ENCODE peak calls at places on chromosomes 16 and 17, in five cellular contexts. M is activated T-helper 1 cell treated with anti-CD3 and anti-CD28 coated beads, Interleukin-2, amount 50 U/mL, for 16 hours; E is fibroblast of the conjunctiva; X is GOT3; O is AG10803. A is an unnamed sample.

GRCh38 chr17:82965371-82965770 is 114.0 kb upstream of the METRNL start:
- DNase-seq in M (no peak), E (no peak), X (no peak), O (no peak), A (no peak)

GRCh38 chr16:2280461-2280860 is 12.5 kb upstream of the RNPS1 start:
- DNase-seq in M (no peak), E (no peak), X (no peak), O (no peak), A (no peak)

GRCh38 chr17:46009681-46010596 is 10.9 kb downstream of the STH start:
- DNase-seq in M (no peak), E (no peak), X (no peak), O (peak), A (no peak)

GRCh38 chr16:70589998-70590471 is 56.3 kb upstream of the IL34 start:
- DNase-seq in M (no peak), E (no peak), X (no peak), O (peak), A (no peak)

GRCh38 chr17:38994026-38994425 is 26.8 kb upstream of the FBXO47 start:
- DNase-seq in M (no peak), E (no peak), X (no peak), O (no peak), A (no peak)

GRCh38 chr16:29237971-29238370 is 168.5 kb downstream of the NPIPB11 start:
- DNase-seq in M (no peak), E (no peak), X (no peak), O (no peak), A (no peak)

GRCh38 chr16:68070249-68070725 is 14.9 kb upstream of the NFATC3 start:
- DNase-seq in M (no peak), E (no peak), X (no peak), O (no peak), A (no peak)

GRCh38 chr17:7021993-7022778 is 664 bp upstream of the BCL6B start:
- DNase-seq in M (peak), E (peak), X (peak), O (peak), A (peak)

GRCh38 chr16:8708546-8708945 is 34.1 kb downstream of the ABAT start:
- DNase-seq in M (no peak), E (no peak), X (no peak), O (no peak), A (peak)

GRCh38 chr17:41308251-41308917 is 725 bp downstream of the KRTAP16-1 start:
- DNase-seq in M (peak), E (no peak), X (no peak), O (peak), A (peak)

GRCh38 chr17:46910179-46910927 is 12.6 kb upstream of the GOSR2 start:
- DNase-seq in M (no peak), E (no peak), X (no peak), O (no peak), A (no peak)

GRCh38 chr17:38572665-38573365 is 32.9 kb downstream of the SRCIN1 start:
- DNase-seq in M (no peak), E (no peak), X (no peak), O (no peak), A (peak)

GRCh38 chr17:12983986-12984932 is 33.6 kb downstream of the ELAC2 start:
- DNase-seq in M (no peak), E (peak), X (peak), O (peak), A (peak)

GRCh38 chr16:74268372-74268782 is 28.2 kb upstream of the PSMD7 start:
- DNase-seq in M (no peak), E (no peak), X (no peak), O (no peak), A (no peak)

GRCh38 chr16:48138543-48138942 is 17.2 kb downstream of the ABCC12 start:
- DNase-seq in M (no peak), E (no peak), X (no peak), O (no peak), A (no peak)